ENCODE peak calls at places on chromosomes 13 and 19, in seven cellular contexts. N is iris pigment epithelial cell; Y is foreskin fibroblast; O is upper lobe of left lung; Z is C1 segment of cervical spinal cord; B is activated CD4-positive, alpha-beta memory T cell treated with anti-CD3 and anti-CD28 coated beads, Interleukin-2, amount 10 ng/mL, durations not matched to agents 7 days and 5 days; I is Calu3. K is an unnamed sample.

GRCh38 chr19:41753159-41753558 is 2.2 kb upstream of the CEACAM6 start:
- DNase-seq in N (peak; percentile 20), Y (peak; percentile 42), O (peak; percentile 96), Z (no peak), B (peak; percentile 72), I (peak; percentile 89), K (no peak)

GRCh38 chr13:92537485-92537884 is 689.1 kb upstream of the GPC6 start:
- DNase-seq in N (peak; percentile 66), Y (no peak), O (no peak), Z (no peak), B (no peak), I (no peak), K (no peak)

GRCh38 chr19:13207237-13208130 is 57.3 kb downstream of the IER2 start:
- DNase-seq in N (no peak), Y (peak; percentile 58), O (peak; percentile 90), Z (no peak), B (peak; percentile 27), I (no peak), K (no peak)

GRCh38 chr13:26964278-26965057 is 203.9 kb upstream of the GPR12 start:
- DNase-seq in N (peak; percentile 23), Y (no peak), O (no peak), Z (no peak), B (no peak), I (peak; percentile 42), K (peak; percentile 4)

GRCh38 chr13:114095486-114095885 is 36.9 kb downstream of the RASA3 start:
- DNase-seq in N (no peak), Y (no peak), O (no peak), Z (no peak), B (no peak), I (no peak), K (no peak)

GRCh38 chr19:45075215-45076028 is 856 bp downstream of the ZNF296 start:
- DNase-seq in N (peak; percentile 36), Y (peak; percentile 82), O (peak; percentile 91), Z (no peak), B (peak; percentile 68), I (peak; percentile 90), K (peak; percentile 18)

GRCh38 chr13:36339600-36340155 is 6.5 kb downstream of the SPART start:
- DNase-seq in N (no peak), Y (no peak), O (no peak), Z (no peak), B (no peak), I (no peak), K (no peak)

GRCh38 chr19:50718255-50719118 is 1.1 kb downstream of the SHANK1 start:
- DNase-seq in N (no peak), Y (peak; percentile 55), O (peak; percentile 78), Z (no peak), B (no peak), I (no peak), K (peak; percentile 45)

GRCh38 chr13:79171131-79172061 is 234.7 kb downstream of the RBM26 start:
- DNase-seq in N (no peak), Y (no peak), O (no peak), Z (no peak), B (no peak), I (no peak), K (no peak)

GRCh38 chr19:37992761-37993160 is 85.8 kb downstream of the SIPA1L3 start:
- DNase-seq in N (no peak), Y (no peak), O (no peak), Z (no peak), B (no peak), I (no peak), K (no peak)

GRCh38 chr19:48596679-48597465 is 9.7 kb upstream of the SPACA4 start:
- DNase-seq in N (no peak), Y (peak; percentile 7), O (peak; percentile 64), Z (no peak), B (peak; percentile 75), I (no peak), K (no peak)

K was measured in occipital lobe.